ENCODE peak calls at places on chromosomes 13 and 19, in six cellular contexts. O is cardiac muscle cell, B is astrocyte of the spinal cord, L is fibroblast of mammary gland, A is MM.1S, Q is LNCaP clone FGC. P is an unnamed sample.

GRCh38 chr13:86563308-86563707 is 764.1 kb upstream of the SLITRK6 start:
- DNase-seq in O (peak), B (peak), L (peak), A (no peak), Q (no peak), P (no peak)

GRCh38 chr13:98478134-98479129 is 98.5 kb downstream of the STK24 start:
- DNase-seq in O (peak), B (peak), L (peak), A (no peak), Q (no peak), P (no peak)

GRCh38 chr19:35852029-35852780 is at the start of gene NPHS1:
- DNase-seq in O (no peak), B (no peak), L (no peak), A (no peak), Q (no peak), P (no peak)

GRCh38 chr19:42075364-42075615 is 676 bp upstream of the ZNF574 start:
- DNase-seq in O (no peak), B (no peak), L (no peak), A (no peak), Q (no peak), P (no peak)

GRCh38 chr19:10544242-10544752 is 593 bp downstream of the ATG4D start:
- DNase-seq in O (no peak), B (no peak), L (no peak), A (peak), Q (no peak), P (no peak)

GRCh38 chr13:99657848-99658265 is 156.6 kb downstream of the TM9SF2 start:
- DNase-seq in O (peak), B (peak), L (peak), A (no peak), Q (no peak), P (no peak)

GRCh38 chr13:111564657-111565056 is 244.2 kb downstream of the TEX29 start:
- DNase-seq in O (no peak), B (no peak), L (no peak), A (no peak), Q (no peak), P (no peak)

GRCh38 chr13:110726726-110727125 is 13.2 kb downstream of the ING1 start:
- DNase-seq in O (no peak), B (no peak), L (no peak), A (no peak), Q (no peak), P (no peak)

GRCh38 chr13:40596484-40596883 is 70.0 kb downstream of the FOXO1 start:
- DNase-seq in O (no peak), B (no peak), L (no peak), A (no peak), Q (no peak), P (no peak)

GRCh38 chr19:31346184-31346583 is 3.1 kb downstream of the TSHZ3 start:
- DNase-seq in O (no peak), B (no peak), L (no peak), A (no peak), Q (no peak), P (no peak)

GRCh38 chr13:41562083-41562482 is 104.7 kb downstream of the RGCC start:
- DNase-seq in O (peak), B (peak), L (peak), A (no peak), Q (no peak), P (peak)

GRCh38 chr19:31943305-31943704 is 402.1 kb upstream of the ZNF507 start:
- DNase-seq in O (no peak), B (no peak), L (no peak), A (no peak), Q (no peak), P (no peak)

GRCh38 chr19:17797397-17798201 is 2.7 kb downstream of the B3GNT3 start:
- DNase-seq in O (no peak), B (no peak), L (no peak), A (no peak), Q (no peak), P (no peak)

GRCh38 chr13:47708386-47708785 is 292.7 kb downstream of the SUCLA2 start:
- DNase-seq in O (peak), B (peak), L (peak), A (no peak), Q (no peak), P (no peak)

GRCh38 chr13:93635687-93636086 is 409.1 kb downstream of the GPC6 start:
- DNase-seq in O (peak), B (peak), L (peak), A (no peak), Q (no peak), P (peak)

GRCh38 chr19:15324791-15325519 is 7.4 kb downstream of the BRD4 start:
- DNase-seq in O (no peak), B (no peak), L (no peak), A (no peak), Q (no peak), P (no peak)

GRCh38 chr19:15508035-15508710 is at the start of gene CYP4F22:
- DNase-seq in O (no peak), B (no peak), L (no peak), A (no peak), Q (no peak), P (no peak)

GRCh38 chr19:17510220-17510993 is 1.0 kb upstream of the PGLS start:
- DNase-seq in O (peak), B (no peak), L (no peak), A (no peak), Q (no peak), P (no peak)

GRCh38 chr13:77565635-77566034 is 30.1 kb downstream of the SCEL start:
- DNase-seq in O (peak), B (peak), L (peak), A (peak), Q (peak), P (no peak)

GRCh38 chr13:78618411-78618810 is 15.1 kb upstream of the POU4F1 start:
- DNase-seq in O (no peak), B (no peak), L (no peak), A (no peak), Q (no peak), P (no peak)

GRCh38 chr13:26589754-26590153 is 32.3 kb downstream of the WASF3 start:
- DNase-seq in O (peak), B (peak), L (peak), A (no peak), Q (no peak), P (no peak)

GRCh38 chr13:68940049-68940448 is 1167.6 kb upstream of the ATXN8OS start:
- DNase-seq in O (no peak), B (no peak), L (no peak), A (no peak), Q (no peak), P (no peak)

GRCh38 chr13:78147905-78148304 is 229.3 kb upstream of the EDNRB start:
- DNase-seq in O (peak), B (peak), L (peak), A (no peak), Q (no peak), P (peak)

GRCh38 chr19:46025825-46026224 is 3.0 kb upstream of the PGLYRP1 start:
- DNase-seq in O (no peak), B (no peak), L (no peak), A (no peak), Q (no peak), P (no peak)

GRCh38 chr13:75798353-75799245 is 162.5 kb downstream of the LMO7 start:
- DNase-seq in O (peak), B (peak), L (peak), A (no peak), Q (no peak), P (peak)

GRCh38 chr19:35585844-35586243 is at the start of gene PMIS2:
- DNase-seq in O (no peak), B (no peak), L (peak), A (no peak), Q (no peak), P (no peak)

GRCh38 chr19:12723383-12723642 is 419 bp downstream of the TNPO2 start:
- DNase-seq in O (no peak), B (peak), L (peak), A (peak), Q (no peak), P (no peak)

GRCh38 chr19:39142655-39143054 is 17.1 kb downstream of the PAK4 start:
- DNase-seq in O (no peak), B (no peak), L (no peak), A (no peak), Q (no peak), P (no peak)

GRCh38 chr19:14116918-14117578 is 514 bp downstream of the PRKACA start:
- DNase-seq in O (no peak), B (no peak), L (no peak), A (no peak), Q (no peak), P (no peak)

GRCh38 chr19:49224856-49225255 is 67.3 kb downstream of the TRPM4 start:
- DNase-seq in O (peak), B (peak), L (peak), A (peak), Q (no peak), P (no peak)

GRCh38 chr13:49587311-49587847 is 2.0 kb upstream of the RCBTB1 start:
- DNase-seq in O (no peak), B (no peak), L (peak), A (no peak), Q (no peak), P (no peak)

GRCh38 chr13:31174018-31174417 is 12.3 kb upstream of the HSPH1 start:
- DNase-seq in O (peak), B (peak), L (peak), A (no peak), Q (no peak), P (no peak)

GRCh38 chr19:661427-662196 is 1.4 kb downstream of the RNF126 start:
- DNase-seq in O (no peak), B (no peak), L (no peak), A (peak), Q (no peak), P (no peak)

GRCh38 chr19:53432088-53432661 is 391 bp downstream of the ZNF761 start:
- DNase-seq in O (peak), B (no peak), L (peak), A (no peak), Q (no peak), P (no peak)

GRCh38 chr13:50380905-50381304 is 365.7 kb downstream of the KCNRG start:
- DNase-seq in O (no peak), B (no peak), L (no peak), A (no peak), Q (no peak), P (no peak)

DNA sequence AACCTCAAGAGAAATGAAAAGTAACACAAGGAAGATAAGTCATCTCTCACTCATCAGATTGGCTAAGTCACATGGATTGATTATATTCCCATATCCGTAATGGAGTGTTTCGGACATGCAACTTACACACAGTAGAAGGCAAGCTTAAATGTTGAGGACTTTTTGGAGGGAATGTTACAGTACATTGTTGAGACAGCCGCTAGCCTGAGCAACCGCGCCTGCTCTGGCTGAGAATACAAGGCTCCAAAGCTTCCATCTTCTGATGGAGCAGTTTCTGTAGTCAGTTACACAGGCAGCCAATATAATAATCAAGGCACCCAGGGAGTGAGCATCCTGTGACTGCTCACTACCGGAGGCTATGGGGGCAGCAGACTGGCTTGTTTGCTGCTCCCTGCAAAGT is 1.0 kb upstream of the CRYL1 start:
- DNase-seq in O (peak), B (peak), L (peak), A (no peak), Q (no peak), P (no peak)
- H3K4me3 ChIP-seq in O (peak), B (peak), L (peak), A (peak), Q (peak), P (peak)

GRCh38 chr13:113043001-113043630 is 62.5 kb upstream of the F7 start:
- DNase-seq in O (no peak), B (no peak), L (no peak), A (no peak), Q (no peak), P (no peak)

GRCh38 chr13:113041293-113041690 is 64.3 kb upstream of the F7 start:
- DNase-seq in O (no peak), B (no peak), L (no peak), A (no peak), Q (no peak), P (no peak)

GRCh38 chr13:113042456-113042855 is 63.1 kb upstream of the F7 start:
- DNase-seq in O (no peak), B (no peak), L (no peak), A (no peak), Q (no peak), P (no peak)

GRCh38 chr13:113040597-113041292 is 64.8 kb upstream of the F7 start:
- DNase-seq in O (no peak), B (no peak), L (no peak), A (no peak), Q (no peak), P (no peak)

DNA sequence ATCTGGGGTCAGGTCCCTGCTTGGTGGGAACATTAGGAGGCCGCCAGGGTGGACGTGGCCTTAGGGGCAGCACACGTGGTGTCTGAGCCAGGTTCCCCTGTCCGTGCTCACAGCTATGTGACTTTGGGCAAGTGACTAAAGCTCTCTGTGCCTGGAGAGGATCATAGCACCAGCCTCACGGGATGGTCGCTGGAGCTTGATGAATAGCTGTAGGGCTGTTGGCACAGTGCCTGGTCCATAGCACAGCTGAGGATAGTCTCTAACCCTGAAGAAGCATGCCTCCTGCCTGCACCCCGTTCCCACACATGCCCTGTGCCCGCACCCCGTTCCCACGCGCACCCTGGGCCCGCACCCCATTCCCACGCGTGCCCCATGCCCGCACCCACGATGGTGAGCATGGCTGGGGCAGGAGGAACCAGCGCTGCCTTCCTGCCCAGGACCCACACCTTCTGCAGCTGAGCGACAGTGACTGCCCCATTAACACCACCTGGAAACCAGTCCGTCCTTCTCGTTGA is 63.7 kb upstream of the F7 start:
- DNase-seq in O (no peak), B (no peak), L (no peak), A (no peak), Q (no peak), P (no peak)
- TF ChIP-seq CTCF in O (no peak), B (no peak), L (no peak), A (no peak), Q (no peak), P (no peak)

GRCh38 chr19:55320844-55321419 is 4.2 kb downstream of the TMEM150B start:
- DNase-seq in O (no peak), B (no peak), L (no peak), A (no peak), Q (no peak), P (no peak)
- H3K4me3 ChIP-seq in O (no peak), B (no peak), L (no peak), A (no peak), Q (no peak), P (no peak)

GRCh38 chr19:51251453-51251790 is 542 bp downstream of the SIGLECL1 start:
- DNase-seq in O (no peak), B (no peak), L (no peak), A (no peak), Q (no peak), P (no peak)

GRCh38 chr19:51242881-51243280 is 8.0 kb upstream of the SIGLECL1 start:
- DNase-seq in O (no peak), B (no peak), L (no peak), A (no peak), Q (no peak), P (no peak)

GRCh38 chr19:51250786-51251452 is at the start of gene SIGLECL1:
- DNase-seq in O (no peak), B (no peak), L (no peak), A (no peak), Q (no peak), P (no peak)

GRCh38 chr19:51246153-51246552 is 4.7 kb upstream of the SIGLECL1 start:
- DNase-seq in O (peak), B (no peak), L (peak), A (no peak), Q (no peak), P (no peak)

DNA sequence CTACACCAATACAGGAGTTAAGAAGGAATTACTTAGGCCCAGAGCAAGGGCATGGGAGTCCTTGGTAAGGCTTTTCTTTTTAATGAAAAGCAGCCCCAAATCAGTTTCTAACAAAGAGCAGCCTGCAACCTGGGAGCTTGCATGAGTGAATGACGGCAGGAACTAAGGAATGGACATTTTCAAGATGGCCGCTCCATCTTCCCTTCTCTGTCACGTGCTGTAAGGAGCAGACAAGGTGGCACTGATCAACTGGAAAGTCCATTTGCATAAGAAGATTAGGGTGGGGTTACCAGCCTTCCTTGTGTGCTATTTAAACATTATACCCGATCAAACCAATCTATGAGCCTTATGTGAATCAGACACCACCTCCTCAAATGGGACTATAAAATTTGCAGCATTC is 2.9 kb upstream of the SIGLECL1 start:
- DNase-seq in O (no peak), B (no peak), L (no peak), A (no peak), Q (no peak), P (no peak)
- TF ChIP-seq CTCF in O (no peak), B (no peak), L (no peak), A (no peak), Q (no peak), P (no peak)